ENCODE peak calls at places on chromosomes 3 and 15, in ten cellular contexts. One of them, this sample, is unnamed.

GRCh38 chr15:48642795-48643194 is 2.7 kb downstream of the FBN1 start:
- DNase-seq in germinal center: no peak
- DNase-seq in activated CD8-positive, alpha-beta memory T cell treated with anti-CD3 and anti-CD28 coated beads, Interleukin-2, amount 50 U/mL, for 48 hours: no peak
- DNase-seq in adrenal gland: no peak
- DNase-seq in cardiac muscle cell: peak
- DNase-seq in activated CD4-positive, alpha-beta T cell treated with anti-CD3 and anti-CD28 coated beads for 24 hours: no peak
- DNase-seq in AG08396: no peak
- DNase-seq in stimulated activated CD4-positive, alpha-beta T cell treated with anti-CD3 and anti-CD28 coated beads, Interleukin-1b, Interleukin-23, amount 100 ng/mL, for 48 hours: no peak
- DNase-seq in naive B cell: no peak
- DNase-seq in T-helper 17 cell: no peak
- DNase-seq in this sample: no peak

GRCh38 chr3:65193531-65193930 is 505.7 kb upstream of the ADAMTS9 start:
- DNase-seq in naive B cell: no peak
- DNase-seq in activated CD8-positive, alpha-beta memory T cell treated with anti-CD3 and anti-CD28 coated beads, Interleukin-2, amount 50 U/mL, for 48 hours: no peak
- DNase-seq in AG08396: no peak
- DNase-seq in stimulated activated CD4-positive, alpha-beta T cell treated with anti-CD3 and anti-CD28 coated beads, Interleukin-1b, Interleukin-23, amount 100 ng/mL, for 48 hours: no peak
- DNase-seq in germinal center: no peak
- DNase-seq in cardiac muscle cell: no peak
- DNase-seq in adrenal gland: no peak
- DNase-seq in activated CD4-positive, alpha-beta T cell treated with anti-CD3 and anti-CD28 coated beads for 24 hours: no peak
- DNase-seq in T-helper 17 cell: no peak
- DNase-seq in this sample: no peak

GRCh38 chr3:195757371-195757770 is 36.6 kb downstream of the MUC20 start:
- DNase-seq in activated CD4-positive, alpha-beta T cell treated with anti-CD3 and anti-CD28 coated beads for 24 hours: no peak
- DNase-seq in stimulated activated CD4-positive, alpha-beta T cell treated with anti-CD3 and anti-CD28 coated beads, Interleukin-1b, Interleukin-23, amount 100 ng/mL, for 48 hours: no peak
- DNase-seq in T-helper 17 cell: no peak
- DNase-seq in AG08396: no peak
- DNase-seq in activated CD8-positive, alpha-beta memory T cell treated with anti-CD3 and anti-CD28 coated beads, Interleukin-2, amount 50 U/mL, for 48 hours: no peak
- DNase-seq in cardiac muscle cell: no peak
- DNase-seq in naive B cell: no peak
- DNase-seq in germinal center: no peak
- DNase-seq in adrenal gland: no peak
- DNase-seq in this sample: no peak

GRCh38 chr3:149153402-149153801 is 24.0 kb downstream of the HPS3 start:
- DNase-seq in activated CD8-positive, alpha-beta memory T cell treated with anti-CD3 and anti-CD28 coated beads, Interleukin-2, amount 50 U/mL, for 48 hours: no peak
- DNase-seq in activated CD4-positive, alpha-beta T cell treated with anti-CD3 and anti-CD28 coated beads for 24 hours: no peak
- DNase-seq in cardiac muscle cell: no peak
- DNase-seq in T-helper 17 cell: no peak
- DNase-seq in stimulated activated CD4-positive, alpha-beta T cell treated with anti-CD3 and anti-CD28 coated beads, Interleukin-1b, Interleukin-23, amount 100 ng/mL, for 48 hours: no peak
- DNase-seq in adrenal gland: no peak
- DNase-seq in AG08396: no peak
- DNase-seq in germinal center: no peak
- DNase-seq in naive B cell: no peak
- DNase-seq in this sample: no peak

GRCh38 chr3:53009826-53010539 is 35.9 kb downstream of the SFMBT1 start:
- DNase-seq in germinal center: no peak
- DNase-seq in activated CD8-positive, alpha-beta memory T cell treated with anti-CD3 and anti-CD28 coated beads, Interleukin-2, amount 50 U/mL, for 48 hours: no peak
- DNase-seq in stimulated activated CD4-positive, alpha-beta T cell treated with anti-CD3 and anti-CD28 coated beads, Interleukin-1b, Interleukin-23, amount 100 ng/mL, for 48 hours: no peak
- DNase-seq in activated CD4-positive, alpha-beta T cell treated with anti-CD3 and anti-CD28 coated beads for 24 hours: no peak
- DNase-seq in T-helper 17 cell: no peak
- DNase-seq in AG08396: no peak
- DNase-seq in cardiac muscle cell: no peak
- DNase-seq in adrenal gland: no peak
- DNase-seq in naive B cell: no peak
- DNase-seq in this sample: no peak

GRCh38 chr15:54256190-54256589 is 277.9 kb downstream of the UNC13C start:
- DNase-seq in activated CD4-positive, alpha-beta T cell treated with anti-CD3 and anti-CD28 coated beads for 24 hours: no peak
- DNase-seq in activated CD8-positive, alpha-beta memory T cell treated with anti-CD3 and anti-CD28 coated beads, Interleukin-2, amount 50 U/mL, for 48 hours: no peak
- DNase-seq in stimulated activated CD4-positive, alpha-beta T cell treated with anti-CD3 and anti-CD28 coated beads, Interleukin-1b, Interleukin-23, amount 100 ng/mL, for 48 hours: no peak
- DNase-seq in AG08396: no peak
- DNase-seq in cardiac muscle cell: no peak
- DNase-seq in germinal center: no peak
- DNase-seq in naive B cell: no peak
- DNase-seq in T-helper 17 cell: no peak
- DNase-seq in adrenal gland: no peak
- DNase-seq in this sample: no peak

GRCh38 chr3:119181765-119182164 is 8.4 kb downstream of the UPK1B start:
- DNase-seq in germinal center: no peak
- DNase-seq in stimulated activated CD4-positive, alpha-beta T cell treated with anti-CD3 and anti-CD28 coated beads, Interleukin-1b, Interleukin-23, amount 100 ng/mL, for 48 hours: no peak
- DNase-seq in adrenal gland: no peak
- DNase-seq in AG08396: no peak
- DNase-seq in T-helper 17 cell: no peak
- DNase-seq in naive B cell: no peak
- DNase-seq in activated CD4-positive, alpha-beta T cell treated with anti-CD3 and anti-CD28 coated beads for 24 hours: no peak
- DNase-seq in cardiac muscle cell: no peak
- DNase-seq in activated CD8-positive, alpha-beta memory T cell treated with anti-CD3 and anti-CD28 coated beads, Interleukin-2, amount 50 U/mL, for 48 hours: no peak
- DNase-seq in this sample: no peak

GRCh38 chr3:194136519-194137313 is 768 bp downstream of the HES1 start:
- DNase-seq in AG08396: peak
- DNase-seq in stimulated activated CD4-positive, alpha-beta T cell treated with anti-CD3 and anti-CD28 coated beads, Interleukin-1b, Interleukin-23, amount 100 ng/mL, for 48 hours: peak
- DNase-seq in cardiac muscle cell: peak
- DNase-seq in T-helper 17 cell: peak
- DNase-seq in activated CD8-positive, alpha-beta memory T cell treated with anti-CD3 and anti-CD28 coated beads, Interleukin-2, amount 50 U/mL, for 48 hours: peak
- DNase-seq in germinal center: peak
- DNase-seq in activated CD4-positive, alpha-beta T cell treated with anti-CD3 and anti-CD28 coated beads for 24 hours: no peak
- DNase-seq in adrenal gland: no peak
- DNase-seq in naive B cell: peak
- DNase-seq in this sample: peak

GRCh38 chr15:69595009-69595825 is 142.6 kb downstream of the RPLP1 start:
- DNase-seq in naive B cell: no peak
- DNase-seq in T-helper 17 cell: no peak
- DNase-seq in stimulated activated CD4-positive, alpha-beta T cell treated with anti-CD3 and anti-CD28 coated beads, Interleukin-1b, Interleukin-23, amount 100 ng/mL, for 48 hours: no peak
- DNase-seq in adrenal gland: peak
- DNase-seq in activated CD4-positive, alpha-beta T cell treated with anti-CD3 and anti-CD28 coated beads for 24 hours: no peak
- DNase-seq in activated CD8-positive, alpha-beta memory T cell treated with anti-CD3 and anti-CD28 coated beads, Interleukin-2, amount 50 U/mL, for 48 hours: peak
- DNase-seq in AG08396: no peak
- DNase-seq in cardiac muscle cell: no peak
- DNase-seq in germinal center: no peak
- DNase-seq in this sample: no peak

GRCh38 chr3:183312433-183312832 is 59.4 kb downstream of the B3GNT5 start:
- DNase-seq in germinal center: no peak
- DNase-seq in activated CD4-positive, alpha-beta T cell treated with anti-CD3 and anti-CD28 coated beads for 24 hours: no peak
- DNase-seq in naive B cell: no peak
- DNase-seq in T-helper 17 cell: no peak
- DNase-seq in adrenal gland: no peak
- DNase-seq in stimulated activated CD4-positive, alpha-beta T cell treated with anti-CD3 and anti-CD28 coated beads, Interleukin-1b, Interleukin-23, amount 100 ng/mL, for 48 hours: no peak
- DNase-seq in cardiac muscle cell: no peak
- DNase-seq in activated CD8-positive, alpha-beta memory T cell treated with anti-CD3 and anti-CD28 coated beads, Interleukin-2, amount 50 U/mL, for 48 hours: no peak
- DNase-seq in AG08396: no peak
- DNase-seq in this sample: no peak

GRCh38 chr15:57025264-57025939 is 107.0 kb downstream of the TCF12 start:
- DNase-seq in adrenal gland: no peak
- DNase-seq in activated CD8-positive, alpha-beta memory T cell treated with anti-CD3 and anti-CD28 coated beads, Interleukin-2, amount 50 U/mL, for 48 hours: no peak
- DNase-seq in activated CD4-positive, alpha-beta T cell treated with anti-CD3 and anti-CD28 coated beads for 24 hours: no peak
- DNase-seq in T-helper 17 cell: no peak
- DNase-seq in AG08396: no peak
- DNase-seq in germinal center: no peak
- DNase-seq in cardiac muscle cell: peak
- DNase-seq in naive B cell: no peak
- DNase-seq in stimulated activated CD4-positive, alpha-beta T cell treated with anti-CD3 and anti-CD28 coated beads, Interleukin-1b, Interleukin-23, amount 100 ng/mL, for 48 hours: no peak
- DNase-seq in this sample: no peak

GRCh38 chr3:40192628-40193027 is 116.9 kb upstream of the EIF1B start:
- DNase-seq in T-helper 17 cell: no peak
- DNase-seq in activated CD8-positive, alpha-beta memory T cell treated with anti-CD3 and anti-CD28 coated beads, Interleukin-2, amount 50 U/mL, for 48 hours: no peak
- DNase-seq in cardiac muscle cell: no peak
- DNase-seq in AG08396: no peak
- DNase-seq in naive B cell: no peak
- DNase-seq in stimulated activated CD4-positive, alpha-beta T cell treated with anti-CD3 and anti-CD28 coated beads, Interleukin-1b, Interleukin-23, amount 100 ng/mL, for 48 hours: no peak
- DNase-seq in adrenal gland: no peak
- DNase-seq in activated CD4-positive, alpha-beta T cell treated with anti-CD3 and anti-CD28 coated beads for 24 hours: no peak
- DNase-seq in germinal center: no peak
- DNase-seq in this sample: no peak

GRCh38 chr3:72797773-72798543 is 50.3 kb downstream of the SHQ1 start:
- DNase-seq in T-helper 17 cell: no peak
- DNase-seq in adrenal gland: peak
- DNase-seq in activated CD8-positive, alpha-beta memory T cell treated with anti-CD3 and anti-CD28 coated beads, Interleukin-2, amount 50 U/mL, for 48 hours: no peak
- DNase-seq in AG08396: peak
- DNase-seq in naive B cell: no peak
- DNase-seq in activated CD4-positive, alpha-beta T cell treated with anti-CD3 and anti-CD28 coated beads for 24 hours: no peak
- DNase-seq in cardiac muscle cell: peak
- DNase-seq in germinal center: no peak
- DNase-seq in stimulated activated CD4-positive, alpha-beta T cell treated with anti-CD3 and anti-CD28 coated beads, Interleukin-1b, Interleukin-23, amount 100 ng/mL, for 48 hours: no peak
- DNase-seq in this sample: no peak

GRCh38 chr3:110814170-110815007 is 257.2 kb upstream of the NECTIN3 start:
- DNase-seq in activated CD8-positive, alpha-beta memory T cell treated with anti-CD3 and anti-CD28 coated beads, Interleukin-2, amount 50 U/mL, for 48 hours: peak
- DNase-seq in activated CD4-positive, alpha-beta T cell treated with anti-CD3 and anti-CD28 coated beads for 24 hours: no peak
- DNase-seq in stimulated activated CD4-positive, alpha-beta T cell treated with anti-CD3 and anti-CD28 coated beads, Interleukin-1b, Interleukin-23, amount 100 ng/mL, for 48 hours: peak
- DNase-seq in adrenal gland: no peak
- DNase-seq in AG08396: peak
- DNase-seq in cardiac muscle cell: peak
- DNase-seq in T-helper 17 cell: no peak
- DNase-seq in naive B cell: no peak
- DNase-seq in germinal center: no peak
- DNase-seq in this sample: no peak

GRCh38 chr15:95690631-95691340 is 639.7 kb upstream of the NR2F2 start:
- DNase-seq in cardiac muscle cell: no peak
- DNase-seq in T-helper 17 cell: no peak
- DNase-seq in adrenal gland: no peak
- DNase-seq in activated CD8-positive, alpha-beta memory T cell treated with anti-CD3 and anti-CD28 coated beads, Interleukin-2, amount 50 U/mL, for 48 hours: no peak
- DNase-seq in germinal center: no peak
- DNase-seq in activated CD4-positive, alpha-beta T cell treated with anti-CD3 and anti-CD28 coated beads for 24 hours: no peak
- DNase-seq in naive B cell: no peak
- DNase-seq in stimulated activated CD4-positive, alpha-beta T cell treated with anti-CD3 and anti-CD28 coated beads, Interleukin-1b, Interleukin-23, amount 100 ng/mL, for 48 hours: no peak
- DNase-seq in AG08396: no peak
- DNase-seq in this sample: no peak

GRCh38 chr15:65833501-65834220 is 35.6 kb upstream of the RAB11A start:
- DNase-seq in activated CD4-positive, alpha-beta T cell treated with anti-CD3 and anti-CD28 coated beads for 24 hours: no peak
- DNase-seq in stimulated activated CD4-positive, alpha-beta T cell treated with anti-CD3 and anti-CD28 coated beads, Interleukin-1b, Interleukin-23, amount 100 ng/mL, for 48 hours: peak
- DNase-seq in cardiac muscle cell: no peak
- DNase-seq in T-helper 17 cell: no peak
- DNase-seq in activated CD8-positive, alpha-beta memory T cell treated with anti-CD3 and anti-CD28 coated beads, Interleukin-2, amount 50 U/mL, for 48 hours: no peak
- DNase-seq in AG08396: no peak
- DNase-seq in naive B cell: no peak
- DNase-seq in germinal center: no peak
- DNase-seq in adrenal gland: peak
- DNase-seq in this sample: no peak

GRCh38 chr15:35723852-35724251 is 177.9 kb upstream of the DPH6 start:
- DNase-seq in germinal center: no peak
- DNase-seq in cardiac muscle cell: no peak
- DNase-seq in adrenal gland: no peak
- DNase-seq in naive B cell: no peak
- DNase-seq in stimulated activated CD4-positive, alpha-beta T cell treated with anti-CD3 and anti-CD28 coated beads, Interleukin-1b, Interleukin-23, amount 100 ng/mL, for 48 hours: no peak
- DNase-seq in activated CD8-positive, alpha-beta memory T cell treated with anti-CD3 and anti-CD28 coated beads, Interleukin-2, amount 50 U/mL, for 48 hours: no peak
- DNase-seq in activated CD4-positive, alpha-beta T cell treated with anti-CD3 and anti-CD28 coated beads for 24 hours: no peak
- DNase-seq in T-helper 17 cell: no peak
- DNase-seq in AG08396: no peak
- DNase-seq in this sample: no peak

GRCh38 chr15:81894069-81894468 is 151.7 kb downstream of the MEX3B start:
- DNase-seq in germinal center: no peak
- DNase-seq in naive B cell: no peak
- DNase-seq in AG08396: no peak
- DNase-seq in T-helper 17 cell: no peak
- DNase-seq in cardiac muscle cell: no peak
- DNase-seq in adrenal gland: no peak
- DNase-seq in activated CD8-positive, alpha-beta memory T cell treated with anti-CD3 and anti-CD28 coated beads, Interleukin-2, amount 50 U/mL, for 48 hours: no peak
- DNase-seq in activated CD4-positive, alpha-beta T cell treated with anti-CD3 and anti-CD28 coated beads for 24 hours: no peak
- DNase-seq in stimulated activated CD4-positive, alpha-beta T cell treated with anti-CD3 and anti-CD28 coated beads, Interleukin-1b, Interleukin-23, amount 100 ng/mL, for 48 hours: no peak
- DNase-seq in this sample: no peak

GRCh38 chr15:90420488-90420850 is 32.4 kb downstream of the IQGAP1 start:
- DNase-seq in T-helper 17 cell: no peak
- DNase-seq in naive B cell: no peak
- DNase-seq in activated CD4-positive, alpha-beta T cell treated with anti-CD3 and anti-CD28 coated beads for 24 hours: no peak
- DNase-seq in adrenal gland: no peak
- DNase-seq in germinal center: no peak
- DNase-seq in stimulated activated CD4-positive, alpha-beta T cell treated with anti-CD3 and anti-CD28 coated beads, Interleukin-1b, Interleukin-23, amount 100 ng/mL, for 48 hours: no peak
- DNase-seq in cardiac muscle cell: no peak
- DNase-seq in activated CD8-positive, alpha-beta memory T cell treated with anti-CD3 and anti-CD28 coated beads, Interleukin-2, amount 50 U/mL, for 48 hours: no peak
- DNase-seq in AG08396: no peak
- DNase-seq in this sample: no peak

GRCh38 chr3:10804183-10804648 is 11.8 kb upstream of the SLC6A11 start:
- DNase-seq in germinal center: no peak
- DNase-seq in stimulated activated CD4-positive, alpha-beta T cell treated with anti-CD3 and anti-CD28 coated beads, Interleukin-1b, Interleukin-23, amount 100 ng/mL, for 48 hours: no peak
- DNase-seq in T-helper 17 cell: no peak
- DNase-seq in activated CD8-positive, alpha-beta memory T cell treated with anti-CD3 and anti-CD28 coated beads, Interleukin-2, amount 50 U/mL, for 48 hours: no peak
- DNase-seq in AG08396: no peak
- DNase-seq in naive B cell: no peak
- DNase-seq in adrenal gland: no peak
- DNase-seq in activated CD4-positive, alpha-beta T cell treated with anti-CD3 and anti-CD28 coated beads for 24 hours: no peak
- DNase-seq in cardiac muscle cell: no peak
- DNase-seq in this sample: no peak

GRCh38 chr15:83062768-83063180 is 4.3 kb downstream of the BTBD1 start:
- DNase-seq in activated CD4-positive, alpha-beta T cell treated with anti-CD3 and anti-CD28 coated beads for 24 hours: no peak
- DNase-seq in germinal center: peak
- DNase-seq in AG08396: no peak
- DNase-seq in adrenal gland: no peak
- DNase-seq in cardiac muscle cell: no peak
- DNase-seq in stimulated activated CD4-positive, alpha-beta T cell treated with anti-CD3 and anti-CD28 coated beads, Interleukin-1b, Interleukin-23, amount 100 ng/mL, for 48 hours: no peak
- DNase-seq in naive B cell: peak
- DNase-seq in T-helper 17 cell: no peak
- DNase-seq in activated CD8-positive, alpha-beta memory T cell treated with anti-CD3 and anti-CD28 coated beads, Interleukin-2, amount 50 U/mL, for 48 hours: no peak
- DNase-seq in this sample: no peak

GRCh38 chr3:194285859-194286197 is 65.3 kb downstream of the CPN2 start:
- DNase-seq in T-helper 17 cell: no peak
- DNase-seq in stimulated activated CD4-positive, alpha-beta T cell treated with anti-CD3 and anti-CD28 coated beads, Interleukin-1b, Interleukin-23, amount 100 ng/mL, for 48 hours: no peak
- DNase-seq in activated CD8-positive, alpha-beta memory T cell treated with anti-CD3 and anti-CD28 coated beads, Interleukin-2, amount 50 U/mL, for 48 hours: no peak
- DNase-seq in cardiac muscle cell: peak
- DNase-seq in adrenal gland: peak
- DNase-seq in activated CD4-positive, alpha-beta T cell treated with anti-CD3 and anti-CD28 coated beads for 24 hours: no peak
- DNase-seq in AG08396: no peak
- DNase-seq in germinal center: no peak
- DNase-seq in naive B cell: no peak
- DNase-seq in this sample: no peak

GRCh38 chr15:42511010-42511396 is 15.6 kb downstream of the SNAP23 start:
- DNase-seq in naive B cell: no peak
- DNase-seq in activated CD4-positive, alpha-beta T cell treated with anti-CD3 and anti-CD28 coated beads for 24 hours: no peak
- DNase-seq in AG08396: peak
- DNase-seq in T-helper 17 cell: no peak
- DNase-seq in cardiac muscle cell: peak
- DNase-seq in activated CD8-positive, alpha-beta memory T cell treated with anti-CD3 and anti-CD28 coated beads, Interleukin-2, amount 50 U/mL, for 48 hours: no peak
- DNase-seq in adrenal gland: no peak
- DNase-seq in stimulated activated CD4-positive, alpha-beta T cell treated with anti-CD3 and anti-CD28 coated beads, Interleukin-1b, Interleukin-23, amount 100 ng/mL, for 48 hours: no peak
- DNase-seq in germinal center: no peak
- DNase-seq in this sample: no peak

GRCh38 chr3:14439501-14440167 is 37.2 kb downstream of the SLC6A6 start:
- DNase-seq in cardiac muscle cell: peak
- DNase-seq in activated CD4-positive, alpha-beta T cell treated with anti-CD3 and anti-CD28 coated beads for 24 hours: no peak
- DNase-seq in T-helper 17 cell: no peak
- DNase-seq in naive B cell: no peak
- DNase-seq in AG08396: peak
- DNase-seq in adrenal gland: peak
- DNase-seq in germinal center: no peak
- DNase-seq in stimulated activated CD4-positive, alpha-beta T cell treated with anti-CD3 and anti-CD28 coated beads, Interleukin-1b, Interleukin-23, amount 100 ng/mL, for 48 hours: no peak
- DNase-seq in activated CD8-positive, alpha-beta memory T cell treated with anti-CD3 and anti-CD28 coated beads, Interleukin-2, amount 50 U/mL, for 48 hours: no peak
- DNase-seq in this sample: no peak

GRCh38 chr3:45957606-45958005 is 14.3 kb downstream of the CXCR6 start:
- DNase-seq in activated CD4-positive, alpha-beta T cell treated with anti-CD3 and anti-CD28 coated beads for 24 hours: no peak
- DNase-seq in AG08396: no peak
- DNase-seq in cardiac muscle cell: no peak
- DNase-seq in germinal center: no peak
- DNase-seq in adrenal gland: no peak
- DNase-seq in stimulated activated CD4-positive, alpha-beta T cell treated with anti-CD3 and anti-CD28 coated beads, Interleukin-1b, Interleukin-23, amount 100 ng/mL, for 48 hours: no peak
- DNase-seq in T-helper 17 cell: no peak
- DNase-seq in naive B cell: no peak
- DNase-seq in activated CD8-positive, alpha-beta memory T cell treated with anti-CD3 and anti-CD28 coated beads, Interleukin-2, amount 50 U/mL, for 48 hours: peak
- DNase-seq in this sample: no peak

GRCh38 chr3:36482259-36482658 is 102.0 kb downstream of the STAC start:
- DNase-seq in cardiac muscle cell: no peak
- DNase-seq in activated CD4-positive, alpha-beta T cell treated with anti-CD3 and anti-CD28 coated beads for 24 hours: no peak
- DNase-seq in naive B cell: no peak
- DNase-seq in AG08396: no peak
- DNase-seq in stimulated activated CD4-positive, alpha-beta T cell treated with anti-CD3 and anti-CD28 coated beads, Interleukin-1b, Interleukin-23, amount 100 ng/mL, for 48 hours: no peak
- DNase-seq in activated CD8-positive, alpha-beta memory T cell treated with anti-CD3 and anti-CD28 coated beads, Interleukin-2, amount 50 U/mL, for 48 hours: no peak
- DNase-seq in germinal center: no peak
- DNase-seq in T-helper 17 cell: no peak
- DNase-seq in adrenal gland: no peak
- DNase-seq in this sample: no peak

GRCh38 chr3:193790086-193790990 is 197.3 kb downstream of the OPA1 start:
- DNase-seq in germinal center: no peak
- DNase-seq in naive B cell: no peak
- DNase-seq in T-helper 17 cell: no peak
- DNase-seq in activated CD4-positive, alpha-beta T cell treated with anti-CD3 and anti-CD28 coated beads for 24 hours: no peak
- DNase-seq in stimulated activated CD4-positive, alpha-beta T cell treated with anti-CD3 and anti-CD28 coated beads, Interleukin-1b, Interleukin-23, amount 100 ng/mL, for 48 hours: no peak
- DNase-seq in AG08396: no peak
- DNase-seq in cardiac muscle cell: no peak
- DNase-seq in adrenal gland: no peak
- DNase-seq in activated CD8-positive, alpha-beta memory T cell treated with anti-CD3 and anti-CD28 coated beads, Interleukin-2, amount 50 U/mL, for 48 hours: no peak
- DNase-seq in this sample: no peak

GRCh38 chr3:123791417-123791816 is 92.7 kb downstream of the MYLK start:
- DNase-seq in adrenal gland: no peak
- DNase-seq in naive B cell: no peak
- DNase-seq in activated CD8-positive, alpha-beta memory T cell treated with anti-CD3 and anti-CD28 coated beads, Interleukin-2, amount 50 U/mL, for 48 hours: no peak
- DNase-seq in activated CD4-positive, alpha-beta T cell treated with anti-CD3 and anti-CD28 coated beads for 24 hours: no peak
- DNase-seq in AG08396: no peak
- DNase-seq in stimulated activated CD4-positive, alpha-beta T cell treated with anti-CD3 and anti-CD28 coated beads, Interleukin-1b, Interleukin-23, amount 100 ng/mL, for 48 hours: no peak
- DNase-seq in germinal center: no peak
- DNase-seq in cardiac muscle cell: peak
- DNase-seq in T-helper 17 cell: no peak
- DNase-seq in this sample: no peak